ENCODE peak calls at places on chromosomes 16 and 17, in five cellular contexts. M, C, A, Y and P are unnamed samples.

GRCh38 chr17:76276069-76276431 is 10.9 kb downstream of the UBALD2 start:
- DNase-seq in M (no peak), C (no peak), A (no peak), Y (no peak), P (no peak)

GRCh38 chr16:82263456-82264159 is 93.6 kb upstream of the MPHOSPH6 start:
- DNase-seq in M (peak), C (peak), A (peak), Y (peak), P (no peak)

GRCh38 chr17:48127371-48128051 is 19.9 kb downstream of the SNX11 start:
- DNase-seq in M (peak), C (no peak), A (no peak), Y (no peak), P (no peak)

GRCh38 chr17:29412780-29413565 is 22.8 kb downstream of the TAOK1 start:
- DNase-seq in M (no peak), C (peak), A (no peak), Y (no peak), P (no peak)

GRCh38 chr17:40561871-40562611 is 3.2 kb downstream of the CCR7 start:
- DNase-seq in M (no peak), C (peak), A (no peak), Y (no peak), P (peak)

GRCh38 chr17:17191346-17191792 is 14.8 kb downstream of the PLD6 start:
- DNase-seq in M (no peak), C (peak), A (no peak), Y (peak), P (peak)

GRCh38 chr17:71948703-71949422 is 172.0 kb upstream of the SOX9 start:
- DNase-seq in M (no peak), C (no peak), A (no peak), Y (no peak), P (no peak)

GRCh38 chr17:77354721-77355455 is 214.1 kb downstream of the SEC14L1 start:
- DNase-seq in M (no peak), C (peak), A (no peak), Y (peak), P (peak)

GRCh38 chr16:69037373-69038160 is 67.9 kb upstream of the HAS3 start:
- DNase-seq in M (no peak), C (no peak), A (no peak), Y (no peak), P (no peak)

GRCh38 chr16:67137605-67138004 is 13.2 kb downstream of the B3GNT9 start:
- DNase-seq in M (no peak), C (no peak), A (peak), Y (no peak), P (no peak)

GRCh38 chr17:10061131-10061581 is 137.2 kb downstream of the GAS7 start:
- DNase-seq in M (no peak), C (no peak), A (no peak), Y (peak), P (peak)

GRCh38 chr16:74480150-74481029 is 59.1 kb upstream of the CLEC18B start:
- DNase-seq in M (no peak), C (peak), A (peak), Y (peak), P (no peak)

GRCh38 chr17:32772453-32773025 is 104.4 kb downstream of the MYO1D start:
- DNase-seq in M (no peak), C (no peak), A (peak), Y (no peak), P (no peak)

GRCh38 chr17:19867094-19867653 is 562 bp downstream of the ULK2 start:
- DNase-seq in M (peak), C (peak), A (peak), Y (peak), P (peak)

GRCh38 chr17:10102817-10103216 is 95.6 kb downstream of the GAS7 start:
- DNase-seq in M (no peak), C (no peak), A (no peak), Y (no peak), P (no peak)

GRCh38 chr17:13541032-13541480 is 60.7 kb downstream of the HS3ST3A1 start:
- DNase-seq in M (no peak), C (peak), A (no peak), Y (no peak), P (no peak)

GRCh38 chr16:87780385-87780989 is 14.7 kb upstream of the KLHDC4 start:
- DNase-seq in M (peak), C (peak), A (no peak), Y (no peak), P (no peak)

GRCh38 chr16:51150894-51151320 is at the start of gene SALL1:
- DNase-seq in M (peak), C (no peak), A (peak), Y (no peak), P (no peak)

GRCh38 chr17:59756236-59756818 is 48.9 kb downstream of the VMP1 start:
- DNase-seq in M (no peak), C (peak), A (no peak), Y (no peak), P (no peak)

GRCh38 chr17:53722407-53722806 is 100.3 kb upstream of the KIF2B start:
- DNase-seq in M (no peak), C (peak), A (no peak), Y (no peak), P (no peak)

GRCh38 chr17:36127199-36127881 is 23.7 kb downstream of the CCL4 start:
- DNase-seq in M (no peak), C (no peak), A (no peak), Y (no peak), P (no peak)

GRCh38 chr16:75762746-75763145 is 36.5 kb upstream of the CPHXL start:
- DNase-seq in M (no peak), C (no peak), A (no peak), Y (no peak), P (no peak)

GRCh38 chr17:10403589-10403988 is 18.2 kb downstream of the MYH8 start:
- DNase-seq in M (no peak), C (no peak), A (no peak), Y (no peak), P (no peak)

GRCh38 chr16:50195276-50195675 is 42.2 kb downstream of the TENT4B start:
- DNase-seq in M (no peak), C (peak), A (no peak), Y (no peak), P (no peak)

GRCh38 chr17:44390250-44390649 is 801 bp upstream of the ITGA2B start:
- DNase-seq in M (no peak), C (no peak), A (no peak), Y (no peak), P (no peak)

GRCh38 chr16:75273054-75273925 is 21.9 kb upstream of the BCAR1 start:
- DNase-seq in M (no peak), C (peak), A (no peak), Y (no peak), P (no peak)

GRCh38 chr17:290626-291025 is 62.0 kb downstream of the RPH3AL start:
- DNase-seq in M (no peak), C (no peak), A (no peak), Y (no peak), P (peak)